ENCODE peak calls at places on chromosomes 2 and 18, in nine cellular contexts. W is stomach, H is body of pancreas, I is esophagus squamous epithelium, X is spleen, P is ovary, T is heart left ventricle, Y is uterus, D is A549. K is an unnamed sample.

GRCh38 chr18:31436825-31437224 is 10.7 kb upstream of the DSG3 start:
- DNase-seq in H (no peak), X (no peak), W (no peak), D (peak; percentile 12), T (no peak), I (no peak), Y (no peak), P (no peak), K (no peak)

GRCh38 chr2:150255528-150255927 is 231.9 kb downstream of the RND3 start:
- DNase-seq in I (no peak), T (no peak), X (no peak), D (no peak), H (no peak), Y (no peak), P (no peak), W (no peak), K (no peak)

GRCh38 chr2:9415770-9416169 is 7.6 kb downstream of the ITGB1BP1 start:
- DNase-seq in Y (no peak), H (no peak), P (no peak), I (no peak), X (no peak), W (no peak), T (no peak), D (no peak), K (peak; percentile 49)

GRCh38 chr18:23593720-23594119 is 7.4 kb upstream of the NPC1 start:
- DNase-seq in H (no peak), Y (no peak), X (no peak), P (no peak), T (no peak), W (no peak), D (peak; percentile 72), I (no peak), K (no peak)

GRCh38 chr2:102736174-102736606 is 25.6 kb upstream of the TMEM182 start:
- DNase-seq in W (peak; percentile 35), I (no peak), D (peak; percentile 22), X (no peak), H (peak; percentile 56), P (no peak), T (no peak), Y (no peak), K (peak; percentile 32)

GRCh38 chr18:49645836-49646235 is 84.0 kb downstream of the LIPG start:
- DNase-seq in I (no peak), H (peak; percentile 56), T (peak; percentile 72), W (peak; percentile 35), D (no peak), X (peak; percentile 44), P (peak; percentile 34), Y (peak; percentile 52), K (peak; percentile 84)

GRCh38 chr2:111157798-111158197 is 37.1 kb downstream of the BCL2L11 start:
- DNase-seq in X (no peak), P (no peak), W (no peak), I (no peak), Y (no peak), D (no peak), T (no peak), H (no peak), K (no peak)

GRCh38 chr18:54679318-54680149 is 88.5 kb downstream of the DYNAP start:
- DNase-seq in I (no peak), H (peak; percentile 34), D (peak; percentile 78), T (no peak), X (no peak), Y (no peak), W (no peak), P (no peak), K (no peak)

GRCh38 chr2:150376627-150377335 is 110.7 kb downstream of the RND3 start:
- DNase-seq in P (no peak), T (peak; percentile 13), I (no peak), W (no peak), X (no peak), H (peak; percentile 9), D (peak; percentile 26), Y (no peak), K (no peak)

DNA sequence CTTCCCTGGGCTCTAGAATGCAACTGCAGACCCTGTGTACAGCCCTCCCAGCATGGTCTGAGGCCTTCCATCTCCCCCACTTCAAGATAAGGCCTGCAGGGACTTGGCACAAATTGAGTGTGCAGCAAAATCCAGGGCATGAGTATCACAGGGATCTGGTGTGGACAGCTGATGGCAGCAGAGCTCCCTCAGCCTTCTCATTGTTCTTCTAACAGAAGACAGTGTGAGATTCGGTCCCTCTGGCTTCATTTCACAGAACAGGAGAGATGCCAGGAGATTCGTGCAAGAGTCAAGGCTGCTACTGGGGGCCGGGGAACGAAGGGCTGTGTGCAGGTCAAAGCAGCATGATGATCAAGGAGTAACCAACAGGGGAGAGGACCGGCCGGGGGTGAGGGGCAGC is 85.8 kb downstream of the UXS1 start:
- DNase-seq in H (no peak), T (no peak), P (peak; percentile 54), W (no peak), X (no peak), I (no peak), D (peak; percentile 25), Y (no peak), K (peak; percentile 63)
- TF ChIP-seq CTCF in H (peak; percentile 11), T (peak; percentile 43), P (no peak), W (no peak), X (peak; percentile 18), I (no peak), D (peak; percentile 24), Y (no peak), K (no peak)

GRCh38 chr2:158130832-158131473 is 29.3 kb downstream of the UPP2 start:
- DNase-seq in T (no peak), W (no peak), P (no peak), H (no peak), I (no peak), D (peak; percentile 84), Y (no peak), X (no peak), K (no peak)

GRCh38 chr2:158131483-158131912 is 29.8 kb downstream of the UPP2 start:
- DNase-seq in X (no peak), P (no peak), W (no peak), H (no peak), T (no peak), D (no peak), I (no peak), Y (no peak), K (no peak)

GRCh38 chr2:158131919-158132566 is 30.4 kb downstream of the UPP2 start:
- DNase-seq in H (peak; percentile 30), Y (no peak), T (no peak), W (no peak), I (no peak), D (peak; percentile 43), P (no peak), X (no peak), K (no peak)

GRCh38 chr2:158134655-158135054 is 33.0 kb downstream of the UPP2 start:
- DNase-seq in X (no peak), T (no peak), H (no peak), W (peak; percentile 48), P (no peak), Y (no peak), D (no peak), I (no peak), K (no peak)

DNA sequence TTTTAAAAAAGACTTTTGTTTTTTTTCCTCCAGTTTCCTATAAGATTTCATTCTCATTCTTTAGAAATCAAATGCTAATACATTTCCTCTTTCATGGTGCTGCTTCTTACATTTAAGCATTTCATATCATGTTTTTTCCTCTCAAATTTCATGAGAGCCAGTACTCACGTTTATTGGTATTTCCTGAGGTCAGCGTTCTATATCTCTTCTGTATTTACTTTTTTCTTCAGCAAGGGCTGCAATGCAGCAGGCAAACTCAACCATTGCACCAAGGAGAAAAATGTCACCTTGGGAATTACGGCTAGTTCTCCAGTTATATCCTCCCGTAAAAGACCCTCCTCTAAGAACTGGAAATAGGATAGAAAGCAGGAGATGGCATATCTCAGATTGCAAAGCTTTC is 32.4 kb downstream of the UPP2 start:
- DNase-seq in Y (no peak), H (no peak), T (no peak), D (no peak), X (no peak), P (no peak), I (no peak), W (no peak), K (no peak)
- TF ChIP-seq POLR2A in Y (no peak), H (no peak), T (no peak), D (no peak), X (no peak), P (no peak), I (no peak), W (no peak), K (no peak)

GRCh38 chr18:78925193-78925540 is 54.5 kb upstream of the SALL3 start:
- DNase-seq in Y (no peak), D (no peak), X (no peak), P (no peak), T (no peak), H (no peak), I (no peak), W (no peak), K (no peak)

GRCh38 chr18:78922856-78923255 is 56.8 kb upstream of the SALL3 start:
- DNase-seq in P (no peak), T (no peak), Y (no peak), D (no peak), H (no peak), W (no peak), I (no peak), X (no peak), K (no peak)

GRCh38 chr18:78926243-78926615 is 53.4 kb upstream of the SALL3 start:
- DNase-seq in D (no peak), T (no peak), P (no peak), Y (no peak), W (no peak), H (no peak), I (no peak), X (no peak), K (no peak)

GRCh38 chr18:78925557-78926242 is 53.9 kb upstream of the SALL3 start:
- DNase-seq in I (no peak), T (no peak), H (no peak), X (no peak), D (no peak), W (peak; percentile 9), Y (no peak), P (no peak), K (no peak)

DNA sequence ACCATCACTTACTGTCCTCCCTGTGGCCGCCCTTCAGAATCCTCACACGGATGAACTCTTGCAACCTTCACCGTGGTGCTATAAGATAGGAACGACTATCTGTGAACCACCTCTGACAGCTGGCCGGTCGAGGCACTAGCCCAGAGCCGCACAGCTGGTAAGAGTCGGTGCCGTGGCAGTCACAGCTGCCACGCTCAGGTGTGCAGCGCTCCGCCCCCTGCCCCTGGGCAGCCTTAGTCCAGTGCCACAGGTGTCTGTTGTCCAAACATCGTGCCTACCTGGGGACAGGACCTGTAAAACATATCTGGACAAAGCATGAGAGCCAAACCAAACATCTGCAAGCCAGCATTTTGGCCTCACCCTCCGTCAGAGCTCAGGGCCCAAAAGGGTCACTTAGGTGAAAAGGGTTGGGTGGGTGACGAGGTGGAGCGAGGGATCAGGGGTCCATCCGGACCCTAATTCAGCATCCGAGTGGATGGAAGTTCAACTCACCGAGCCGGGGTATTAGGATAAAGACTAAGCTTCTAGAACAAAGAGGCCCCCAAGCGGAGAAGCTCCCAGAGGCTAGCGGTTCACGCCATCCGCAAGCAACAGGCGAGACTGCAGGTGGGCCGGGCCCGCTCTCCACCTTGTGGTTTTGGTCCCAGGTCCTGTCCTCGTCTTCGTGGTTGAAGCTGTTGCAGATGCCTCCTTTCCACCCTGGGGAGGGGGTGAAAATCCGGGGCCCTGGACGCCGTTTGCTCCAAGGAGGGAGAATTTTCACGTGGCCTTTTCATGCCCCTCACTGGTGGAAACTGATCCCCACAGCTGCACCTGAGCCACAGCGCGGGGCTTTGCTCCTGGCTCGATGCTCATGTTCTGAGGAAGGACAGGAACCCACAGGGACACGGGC is 55.1 kb upstream of the SALL3 start:
- DNase-seq in H (no peak), I (no peak), T (no peak), D (no peak), Y (no peak), P (no peak), X (no peak), W (no peak), K (no peak)
- H3K9me3 ChIP-seq in H (no peaks in the 10 kb centered on the region), I (no peaks in the 10 kb centered on the region), T (no peaks in the 10 kb centered on the region), D (no peaks in the 10 kb centered on the region), Y (no peaks in the 10 kb centered on the region), P (no peaks in the 10 kb centered on the region), X (no peaks in the 10 kb centered on the region), W (no peaks in the 10 kb centered on the region), K (no peaks in the 10 kb centered on the region)

GRCh38 chr2:163182764-163183354 is 344.3 kb upstream of the KCNH7 start:
- DNase-seq in P (no peak), H (no peak), X (no peak), I (no peak), T (no peak), D (peak; percentile 17), Y (no peak), W (no peak), K (no peak)
- TF ChIP-seq CTCF in P (no peak), H (peak; percentile 55), X (peak; percentile 31), I (peak; percentile 21), T (peak; percentile 60), D (peak; percentile 69), Y (no peak), W (peak; percentile 27), K (peak; percentile 58)

K was measured in testis.